ENCODE peak calls at places on chromosomes 7 and 10, in four cellular contexts. K is HCT116, N is HepG2, S is Panc1. W is an unnamed sample.

GRCh38 chr7:47538846-47539311 is 43.0 kb downstream of the TNS3 start:
- DNase-seq in N (peak; percentile 87), S (no peak), K (no peak), W (no peak)

GRCh38 chr7:149799397-149800168 is 26.2 kb upstream of the ZNF467 start:
- DNase-seq in K (no peak), N (peak; percentile 35), S (peak; percentile 15), W (peak; percentile 70)

GRCh38 chr10:31708513-31708912 is 220.1 kb downstream of the ARHGAP12 start:
- DNase-seq in K (no peak), N (no peak), S (no peak), W (no peak)

GRCh38 chr10:119251315-119251708 is 43.9 kb downstream of the GRK5 start:
- DNase-seq in S (no peak), K (no peak), N (no peak), W (peak; percentile 26)

GRCh38 chr7:1055084-1055450 is 10.7 kb downstream of the GPR146 start:
- DNase-seq in K (no peak), N (no peak), S (no peak), W (peak; percentile 91)

GRCh38 chr7:65239707-65240352 is 133.8 kb upstream of the ZNF92 start:
- DNase-seq in S (no peak), N (peak; percentile 15), K (no peak), W (no peak)

GRCh38 chr7:130143986-130144618 is 61.1 kb downstream of the TMEM209 start:
- DNase-seq in K (no peak), N (peak; percentile 75), S (no peak), W (no peak)

GRCh38 chr7:38191791-38192190 is 13.7 kb downstream of the STARD3NL start:
- DNase-seq in S (no peak), K (no peak), N (no peak), W (no peak)

GRCh38 chr10:1534820-1535219 is 202.5 kb downstream of the ADARB2 start:
- DNase-seq in S (no peak), K (no peak), N (no peak), W (no peak)

GRCh38 chr10:125756853-125757487 is 18.7 kb downstream of the MMP21 start:
- DNase-seq in K (no peak), S (no peak), N (no peak), W (no peak)

GRCh38 chr7:147170341-147171012 is 1053.9 kb downstream of the CNTNAP2 start:
- DNase-seq in N (no peak), S (no peak), K (no peak), W (no peak)

GRCh38 chr7:104979167-104979841 is 34.7 kb upstream of the KMT2E start:
- DNase-seq in K (no peak), N (no peak), S (no peak), W (no peak)

GRCh38 chr10:30041394-30042105 is 17.8 kb downstream of the JCAD start:
- DNase-seq in S (no peak), K (no peak), N (no peak), W (no peak)

GRCh38 chr10:1382711-1383110 is 326.5 kb downstream of the WDR37 start:
- DNase-seq in N (no peak), K (no peak), S (no peak), W (no peak)

GRCh38 chr10:110209926-110210662 is 2.7 kb downstream of the MXI1 start:
- DNase-seq in S (no peak), N (no peak), K (no peak), W (peak; percentile 32)

GRCh38 chr7:87785368-87785995 is 90.7 kb downstream of the SLC25A40 start:
- DNase-seq in K (no peak), S (no peak), N (no peak), W (no peak)

GRCh38 chr7:1917221-1918062 is 247.4 kb downstream of the ELFN1 start:
- DNase-seq in K (no peak), S (no peak), N (no peak), W (no peak)

GRCh38 chr7:53604201-53604600 is 568.8 kb downstream of the POM121L12 start:
- DNase-seq in N (no peak), K (no peak), S (no peak), W (no peak)

GRCh38 chr10:43785252-43785651 is 136.6 kb upstream of the ZNF32 start:
- DNase-seq in N (peak; percentile 21), S (no peak), K (peak; percentile 4), W (peak; percentile 27)

GRCh38 chr7:54242776-54243175 is 299.4 kb upstream of the VSTM2A start:
- DNase-seq in S (no peak), K (no peak), N (no peak), W (no peak)

GRCh38 chr7:140039071-140039470 is 23.7 kb downstream of the PARP12 start:
- DNase-seq in N (no peak), S (no peak), K (no peak), W (no peak)

GRCh38 chr10:87675396-87676376 is 16.0 kb downstream of the PAPSS2 start:
- DNase-seq in S (no peak), K (no peak), N (no peak), W (no peak)

GRCh38 chr7:8747338-8747737 is 313.9 kb downstream of the NXPH1 start:
- DNase-seq in N (no peak), S (no peak), K (no peak), W (no peak)

GRCh38 chr10:88450201-88450600 is 132.9 kb downstream of the RNLS start:
- DNase-seq in K (no peak), S (no peak), N (no peak), W (no peak)

GRCh38 chr10:2980791-2981360 is 86.5 kb upstream of the PFKP start:
- DNase-seq in N (no peak), K (no peak), S (no peak), W (no peak)

GRCh38 chr7:50717186-50717585 is 65.5 kb downstream of the GRB10 start:
- DNase-seq in S (no peak), K (no peak), N (no peak), W (no peak)

GRCh38 chr10:116336866-116337265 is 12.6 kb downstream of the CCDC172 start:
- DNase-seq in N (no peak), S (no peak), K (no peak), W (no peak)

GRCh38 chr10:78011065-78011464 is 18.2 kb downstream of the POLR3A start:
- DNase-seq in K (no peak), S (no peak), N (no peak), W (no peak)

GRCh38 chr10:78010278-78010677 is 19.0 kb downstream of the POLR3A start:
- DNase-seq in S (no peak), N (no peak), K (no peak), W (no peak)

GRCh38 chr10:78013564-78013963 is 15.8 kb downstream of the POLR3A start:
- DNase-seq in K (no peak), S (no peak), N (no peak), W (no peak)

GRCh38 chr10:78007172-78007571 is 22.1 kb downstream of the POLR3A start:
- DNase-seq in S (no peak), N (no peak), K (no peak), W (no peak)

DNA sequence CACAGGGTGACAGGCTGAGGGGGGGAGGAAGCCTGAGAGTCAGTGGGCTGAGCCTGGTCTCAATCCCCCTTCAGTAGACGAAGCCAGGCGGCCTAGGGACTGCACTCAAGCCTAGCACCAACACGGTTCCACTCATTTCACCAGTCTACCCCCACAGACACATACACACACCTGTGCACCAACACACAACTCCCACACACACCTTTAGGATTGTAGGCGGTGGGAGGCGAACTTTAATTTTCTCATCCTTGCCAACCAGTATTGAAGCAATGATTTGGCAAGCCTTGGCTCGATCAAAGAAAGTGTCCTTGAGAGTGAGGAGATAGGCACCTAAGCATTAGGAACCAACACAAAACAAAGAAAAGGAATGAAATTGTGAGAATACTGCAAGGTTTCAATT is 19.7 kb downstream of the POLR3A start:
- DNase-seq in K (no peak), N (no peak), S (no peak), W (no peak)
- TF ChIP-seq TCF7L2 in K (no peak), N (no peak), S (no peak), W (no peak)

DNA sequence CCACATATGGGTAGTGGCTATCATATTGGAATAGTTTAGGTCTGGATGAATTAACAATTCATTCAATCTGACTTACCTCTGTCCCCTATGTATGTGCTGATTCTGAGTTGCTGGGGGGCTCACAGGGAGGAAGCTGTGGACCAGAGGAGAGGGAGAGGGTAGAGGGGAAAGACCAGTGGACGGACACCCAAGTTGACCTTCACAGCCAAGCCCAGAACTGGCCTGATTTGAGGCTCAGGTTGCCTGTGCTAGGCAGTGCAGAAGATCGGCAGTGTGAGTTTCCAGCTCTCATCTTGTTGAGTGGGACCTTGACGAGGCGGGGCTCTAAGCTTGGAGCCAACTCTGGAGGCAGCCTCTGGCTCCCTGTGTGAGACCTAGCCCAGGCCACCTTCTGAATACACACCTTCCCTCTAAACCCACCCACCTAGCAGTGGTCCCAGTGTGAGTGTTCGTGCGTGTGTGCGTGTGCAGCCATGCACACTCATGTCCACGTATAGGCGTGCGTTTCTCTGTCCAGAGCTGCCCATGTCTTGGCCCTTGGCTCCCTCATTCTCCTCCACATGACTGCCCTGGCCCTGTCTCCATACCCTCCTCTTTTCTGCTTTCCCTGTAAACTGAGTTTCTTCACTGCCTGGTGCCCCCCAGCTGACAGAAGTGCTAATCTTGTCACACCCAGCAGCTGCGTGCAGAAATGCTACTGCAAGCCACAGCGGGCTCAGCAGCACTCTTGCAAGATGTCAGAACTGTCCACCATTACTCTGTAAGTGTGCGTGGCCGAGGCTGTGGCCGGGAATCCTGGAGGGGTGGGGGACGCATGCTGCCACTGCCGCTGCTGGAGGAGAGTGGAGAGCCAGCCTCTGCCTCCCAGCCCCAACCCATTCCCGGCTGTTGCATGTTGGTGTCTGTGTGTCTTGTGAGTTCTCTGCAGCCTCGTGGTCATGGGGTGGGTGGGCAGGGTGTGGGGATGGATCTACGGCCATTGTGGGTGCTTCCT is 47.6 kb downstream of the ADCYAP1R1 start:
- DNase-seq in S (no peak), N (no peak), K (no peak), W (no peak)
- TF ChIP-seq TCF7L2 in S (no peak), N (no peak), K (no peak), W (no peak)

DNA sequence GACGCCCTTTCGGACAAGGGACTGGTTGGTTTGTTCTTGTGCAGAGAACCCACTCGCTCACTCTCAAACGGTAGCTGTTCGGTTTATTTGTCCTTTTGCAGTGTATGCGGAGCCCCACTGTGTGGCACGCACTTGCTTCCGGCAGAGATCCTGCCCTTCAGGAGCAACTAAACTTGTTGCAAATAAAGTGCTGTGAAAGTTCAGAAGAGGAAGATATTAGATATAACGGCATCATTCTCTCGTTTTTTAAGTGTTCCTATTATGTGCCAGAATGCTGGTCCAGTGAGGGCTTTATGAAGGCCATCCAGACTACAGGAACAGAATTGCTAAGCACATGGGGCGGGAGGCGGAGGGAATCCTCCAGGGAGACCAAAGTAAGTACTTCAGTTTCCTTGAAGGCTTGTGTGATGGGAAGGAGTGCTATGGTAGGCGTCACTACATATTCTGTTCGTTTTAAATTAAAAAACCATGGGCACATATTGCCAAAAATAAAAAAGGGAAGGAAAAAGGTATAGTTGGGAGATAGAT is 488 bp upstream of the ERLIN1 start:
- DNase-seq in N (no peak), S (no peak), K (no peak), W (peak; percentile 41)
- TF ChIP-seq TCF7L2 in N (no peak), S (no peak), K (no peak), W (no peak)

DNA sequence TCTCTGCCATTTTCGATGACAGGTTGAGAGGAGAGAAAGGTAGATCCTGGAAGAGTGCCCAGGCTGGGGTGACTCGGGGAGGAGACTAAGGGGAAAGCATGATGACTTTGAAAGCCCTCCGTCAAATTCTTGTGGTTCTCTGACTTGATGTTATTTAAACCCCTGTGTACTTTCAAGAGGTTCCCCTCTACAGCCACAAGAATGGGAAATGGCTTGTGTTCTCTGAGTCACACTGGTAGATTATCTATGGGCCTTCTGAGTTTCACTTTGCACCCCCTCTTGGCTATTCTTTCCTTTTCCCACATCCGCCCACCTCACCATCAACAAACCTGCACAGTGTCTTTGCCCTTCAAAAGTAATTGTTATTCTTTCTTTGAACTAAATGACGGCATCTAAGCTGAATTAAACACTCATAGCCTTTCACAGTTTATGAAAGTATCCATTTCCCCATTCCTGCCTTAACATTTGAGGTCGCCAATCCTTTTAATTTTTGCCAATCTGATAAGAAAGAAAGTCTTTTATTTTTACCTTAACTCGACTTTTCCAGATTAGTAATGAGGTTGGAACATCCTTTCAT is 24.1 kb downstream of the PRF1 start:
- DNase-seq in K (peak; percentile 100), N (peak; percentile 68), S (no peak), W (peak; percentile 73)
- TF ChIP-seq TCF7L2 in K (peak; percentile 76), N (no peak), S (no peak), W (no peak)